ENCODE peak calls at places on chromosomes 12 and 14, in nine cellular contexts. One of them, this sample, is unnamed.

GRCh38 chr12:55724226-55724939 is 4.2 kb downstream of the RDH5 start:
- DNase-seq in hypothalamus: peak
- DNase-seq in breast epithelium: peak
- DNase-seq in mucosa of gallbladder: peak
- DNase-seq in activated CD4-positive, CD25-positive, alpha-beta regulatory T cell treated with anti-CD3 and anti-CD28 coated beads, Interleukin-2, amount 50 U/mL, for 16 hours: no peak
- DNase-seq in mammary epithelial cell: peak
- DNase-seq in astrocyte: peak
- DNase-seq in stimulated activated CD8-positive, alpha-beta memory T cell treated with anti-CD3 and anti-CD28 coated beads, Interleukin-15, amount 100 ng/mL, for 48 hours: no peak
- DNase-seq in D341Med: peak
- DNase-seq in this sample: no peak

GRCh38 chr14:43535231-43535838 is 971.7 kb downstream of the FSCB start:
- DNase-seq in breast epithelium: no peak
- DNase-seq in mucosa of gallbladder: no peak
- DNase-seq in D341Med: no peak
- DNase-seq in mammary epithelial cell: no peak
- DNase-seq in hypothalamus: no peak
- DNase-seq in activated CD4-positive, CD25-positive, alpha-beta regulatory T cell treated with anti-CD3 and anti-CD28 coated beads, Interleukin-2, amount 50 U/mL, for 16 hours: no peak
- DNase-seq in astrocyte: no peak
- DNase-seq in stimulated activated CD8-positive, alpha-beta memory T cell treated with anti-CD3 and anti-CD28 coated beads, Interleukin-15, amount 100 ng/mL, for 48 hours: no peak
- DNase-seq in this sample: no peak

GRCh38 chr12:1930816-1931597 is 12.6 kb upstream of the CACNA2D4 start:
- DNase-seq in hypothalamus: no peak
- DNase-seq in D341Med: no peak
- DNase-seq in stimulated activated CD8-positive, alpha-beta memory T cell treated with anti-CD3 and anti-CD28 coated beads, Interleukin-15, amount 100 ng/mL, for 48 hours: no peak
- DNase-seq in breast epithelium: no peak
- DNase-seq in astrocyte: no peak
- DNase-seq in activated CD4-positive, CD25-positive, alpha-beta regulatory T cell treated with anti-CD3 and anti-CD28 coated beads, Interleukin-2, amount 50 U/mL, for 16 hours: no peak
- DNase-seq in mammary epithelial cell: no peak
- DNase-seq in mucosa of gallbladder: no peak
- DNase-seq in this sample: peak

GRCh38 chr12:123085730-123086487 is 65.0 kb downstream of the PITPNM2 start:
- DNase-seq in breast epithelium: peak
- DNase-seq in astrocyte: peak
- DNase-seq in hypothalamus: no peak
- DNase-seq in stimulated activated CD8-positive, alpha-beta memory T cell treated with anti-CD3 and anti-CD28 coated beads, Interleukin-15, amount 100 ng/mL, for 48 hours: no peak
- DNase-seq in D341Med: no peak
- DNase-seq in activated CD4-positive, CD25-positive, alpha-beta regulatory T cell treated with anti-CD3 and anti-CD28 coated beads, Interleukin-2, amount 50 U/mL, for 16 hours: no peak
- DNase-seq in mucosa of gallbladder: peak
- DNase-seq in mammary epithelial cell: peak
- DNase-seq in this sample: peak

GRCh38 chr14:33347816-33348215 is 409.1 kb downstream of the NPAS3 start:
- DNase-seq in activated CD4-positive, CD25-positive, alpha-beta regulatory T cell treated with anti-CD3 and anti-CD28 coated beads, Interleukin-2, amount 50 U/mL, for 16 hours: no peak
- DNase-seq in hypothalamus: no peak
- DNase-seq in stimulated activated CD8-positive, alpha-beta memory T cell treated with anti-CD3 and anti-CD28 coated beads, Interleukin-15, amount 100 ng/mL, for 48 hours: no peak
- DNase-seq in breast epithelium: no peak
- DNase-seq in D341Med: no peak
- DNase-seq in mucosa of gallbladder: no peak
- DNase-seq in mammary epithelial cell: no peak
- DNase-seq in astrocyte: peak
- DNase-seq in this sample: no peak

GRCh38 chr12:122793685-122794106 is 19.3 kb downstream of the CCDC62 start:
- DNase-seq in breast epithelium: no peak
- DNase-seq in D341Med: peak
- DNase-seq in mammary epithelial cell: peak
- DNase-seq in mucosa of gallbladder: no peak
- DNase-seq in stimulated activated CD8-positive, alpha-beta memory T cell treated with anti-CD3 and anti-CD28 coated beads, Interleukin-15, amount 100 ng/mL, for 48 hours: no peak
- DNase-seq in astrocyte: peak
- DNase-seq in hypothalamus: no peak
- DNase-seq in activated CD4-positive, CD25-positive, alpha-beta regulatory T cell treated with anti-CD3 and anti-CD28 coated beads, Interleukin-2, amount 50 U/mL, for 16 hours: no peak
- DNase-seq in this sample: no peak

GRCh38 chr12:70609739-70610491 is 27.3 kb downstream of the PTPRB start:
- DNase-seq in activated CD4-positive, CD25-positive, alpha-beta regulatory T cell treated with anti-CD3 and anti-CD28 coated beads, Interleukin-2, amount 50 U/mL, for 16 hours: no peak
- DNase-seq in astrocyte: no peak
- DNase-seq in D341Med: peak
- DNase-seq in mucosa of gallbladder: peak
- DNase-seq in stimulated activated CD8-positive, alpha-beta memory T cell treated with anti-CD3 and anti-CD28 coated beads, Interleukin-15, amount 100 ng/mL, for 48 hours: no peak
- DNase-seq in breast epithelium: no peak
- DNase-seq in mammary epithelial cell: peak
- DNase-seq in hypothalamus: no peak
- DNase-seq in this sample: peak

GRCh38 chr12:79409562-79409961 is 281.2 kb downstream of the PAWR start:
- DNase-seq in mucosa of gallbladder: peak
- DNase-seq in breast epithelium: no peak
- DNase-seq in hypothalamus: no peak
- DNase-seq in mammary epithelial cell: peak
- DNase-seq in stimulated activated CD8-positive, alpha-beta memory T cell treated with anti-CD3 and anti-CD28 coated beads, Interleukin-15, amount 100 ng/mL, for 48 hours: no peak
- DNase-seq in activated CD4-positive, CD25-positive, alpha-beta regulatory T cell treated with anti-CD3 and anti-CD28 coated beads, Interleukin-2, amount 50 U/mL, for 16 hours: no peak
- DNase-seq in D341Med: no peak
- DNase-seq in astrocyte: peak
- DNase-seq in this sample: no peak

GRCh38 chr12:67592228-67593011 is 56.1 kb upstream of the DYRK2 start:
- DNase-seq in D341Med: no peak
- DNase-seq in activated CD4-positive, CD25-positive, alpha-beta regulatory T cell treated with anti-CD3 and anti-CD28 coated beads, Interleukin-2, amount 50 U/mL, for 16 hours: no peak
- DNase-seq in hypothalamus: no peak
- DNase-seq in breast epithelium: no peak
- DNase-seq in astrocyte: peak
- DNase-seq in mucosa of gallbladder: peak
- DNase-seq in stimulated activated CD8-positive, alpha-beta memory T cell treated with anti-CD3 and anti-CD28 coated beads, Interleukin-15, amount 100 ng/mL, for 48 hours: no peak
- DNase-seq in mammary epithelial cell: peak
- DNase-seq in this sample: peak

GRCh38 chr12:90261283-90261682 is 552.6 kb upstream of the ATP2B1 start:
- DNase-seq in stimulated activated CD8-positive, alpha-beta memory T cell treated with anti-CD3 and anti-CD28 coated beads, Interleukin-15, amount 100 ng/mL, for 48 hours: no peak
- DNase-seq in D341Med: peak
- DNase-seq in mammary epithelial cell: no peak
- DNase-seq in mucosa of gallbladder: no peak
- DNase-seq in breast epithelium: no peak
- DNase-seq in activated CD4-positive, CD25-positive, alpha-beta regulatory T cell treated with anti-CD3 and anti-CD28 coated beads, Interleukin-2, amount 50 U/mL, for 16 hours: no peak
- DNase-seq in astrocyte: peak
- DNase-seq in hypothalamus: no peak
- DNase-seq in this sample: no peak

GRCh38 chr14:59997496-59997895 is 77.6 kb downstream of the LRRC9 start:
- DNase-seq in D341Med: no peak
- DNase-seq in mammary epithelial cell: no peak
- DNase-seq in mucosa of gallbladder: no peak
- DNase-seq in hypothalamus: no peak
- DNase-seq in activated CD4-positive, CD25-positive, alpha-beta regulatory T cell treated with anti-CD3 and anti-CD28 coated beads, Interleukin-2, amount 50 U/mL, for 16 hours: no peak
- DNase-seq in stimulated activated CD8-positive, alpha-beta memory T cell treated with anti-CD3 and anti-CD28 coated beads, Interleukin-15, amount 100 ng/mL, for 48 hours: no peak
- DNase-seq in breast epithelium: no peak
- DNase-seq in astrocyte: no peak
- DNase-seq in this sample: no peak

GRCh38 chr14:34003691-34004090 is 52.8 kb upstream of the EGLN3 start:
- DNase-seq in activated CD4-positive, CD25-positive, alpha-beta regulatory T cell treated with anti-CD3 and anti-CD28 coated beads, Interleukin-2, amount 50 U/mL, for 16 hours: no peak
- DNase-seq in astrocyte: no peak
- DNase-seq in hypothalamus: no peak
- DNase-seq in D341Med: no peak
- DNase-seq in breast epithelium: no peak
- DNase-seq in mammary epithelial cell: peak
- DNase-seq in stimulated activated CD8-positive, alpha-beta memory T cell treated with anti-CD3 and anti-CD28 coated beads, Interleukin-15, amount 100 ng/mL, for 48 hours: no peak
- DNase-seq in mucosa of gallbladder: no peak
- DNase-seq in this sample: peak

GRCh38 chr14:65238456-65238855 is 136.1 kb upstream of the MAX start:
- DNase-seq in astrocyte: peak
- DNase-seq in mammary epithelial cell: peak
- DNase-seq in D341Med: no peak
- DNase-seq in hypothalamus: no peak
- DNase-seq in stimulated activated CD8-positive, alpha-beta memory T cell treated with anti-CD3 and anti-CD28 coated beads, Interleukin-15, amount 100 ng/mL, for 48 hours: no peak
- DNase-seq in breast epithelium: no peak
- DNase-seq in mucosa of gallbladder: no peak
- DNase-seq in activated CD4-positive, CD25-positive, alpha-beta regulatory T cell treated with anti-CD3 and anti-CD28 coated beads, Interleukin-2, amount 50 U/mL, for 16 hours: no peak
- DNase-seq in this sample: no peak

GRCh38 chr12:99806304-99806703 is 158.8 kb downstream of the GARIN6 start:
- DNase-seq in breast epithelium: no peak
- DNase-seq in stimulated activated CD8-positive, alpha-beta memory T cell treated with anti-CD3 and anti-CD28 coated beads, Interleukin-15, amount 100 ng/mL, for 48 hours: no peak
- DNase-seq in mammary epithelial cell: no peak
- DNase-seq in astrocyte: no peak
- DNase-seq in hypothalamus: no peak
- DNase-seq in D341Med: no peak
- DNase-seq in mucosa of gallbladder: no peak
- DNase-seq in activated CD4-positive, CD25-positive, alpha-beta regulatory T cell treated with anti-CD3 and anti-CD28 coated beads, Interleukin-2, amount 50 U/mL, for 16 hours: no peak
- DNase-seq in this sample: no peak

GRCh38 chr12:9334026-9334692 is 126.0 kb upstream of the PZP start:
- DNase-seq in D341Med: no peak
- DNase-seq in mammary epithelial cell: no peak
- DNase-seq in breast epithelium: no peak
- DNase-seq in hypothalamus: no peak
- DNase-seq in activated CD4-positive, CD25-positive, alpha-beta regulatory T cell treated with anti-CD3 and anti-CD28 coated beads, Interleukin-2, amount 50 U/mL, for 16 hours: no peak
- DNase-seq in mucosa of gallbladder: no peak
- DNase-seq in stimulated activated CD8-positive, alpha-beta memory T cell treated with anti-CD3 and anti-CD28 coated beads, Interleukin-15, amount 100 ng/mL, for 48 hours: no peak
- DNase-seq in astrocyte: peak
- DNase-seq in this sample: no peak

GRCh38 chr12:12159988-12160387 is 89.2 kb downstream of the BCL2L14 start:
- DNase-seq in activated CD4-positive, CD25-positive, alpha-beta regulatory T cell treated with anti-CD3 and anti-CD28 coated beads, Interleukin-2, amount 50 U/mL, for 16 hours: no peak
- DNase-seq in astrocyte: peak
- DNase-seq in hypothalamus: no peak
- DNase-seq in D341Med: no peak
- DNase-seq in mucosa of gallbladder: no peak
- DNase-seq in mammary epithelial cell: no peak
- DNase-seq in stimulated activated CD8-positive, alpha-beta memory T cell treated with anti-CD3 and anti-CD28 coated beads, Interleukin-15, amount 100 ng/mL, for 48 hours: no peak
- DNase-seq in breast epithelium: no peak
- DNase-seq in this sample: no peak

GRCh38 chr14:66036598-66036997 is 449.6 kb upstream of the CCDC196 start:
- DNase-seq in hypothalamus: no peak
- DNase-seq in mammary epithelial cell: no peak
- DNase-seq in mucosa of gallbladder: no peak
- DNase-seq in stimulated activated CD8-positive, alpha-beta memory T cell treated with anti-CD3 and anti-CD28 coated beads, Interleukin-15, amount 100 ng/mL, for 48 hours: no peak
- DNase-seq in breast epithelium: no peak
- DNase-seq in activated CD4-positive, CD25-positive, alpha-beta regulatory T cell treated with anti-CD3 and anti-CD28 coated beads, Interleukin-2, amount 50 U/mL, for 16 hours: no peak
- DNase-seq in D341Med: no peak
- DNase-seq in astrocyte: no peak
- DNase-seq in this sample: no peak

GRCh38 chr12:62123721-62124203 is 136.4 kb upstream of the USP15 start:
- DNase-seq in mucosa of gallbladder: peak
- DNase-seq in activated CD4-positive, CD25-positive, alpha-beta regulatory T cell treated with anti-CD3 and anti-CD28 coated beads, Interleukin-2, amount 50 U/mL, for 16 hours: no peak
- DNase-seq in hypothalamus: no peak
- DNase-seq in mammary epithelial cell: peak
- DNase-seq in stimulated activated CD8-positive, alpha-beta memory T cell treated with anti-CD3 and anti-CD28 coated beads, Interleukin-15, amount 100 ng/mL, for 48 hours: peak
- DNase-seq in astrocyte: peak
- DNase-seq in D341Med: peak
- DNase-seq in breast epithelium: no peak
- DNase-seq in this sample: peak

GRCh38 chr12:11580125-11580751 is 69.2 kb upstream of the ETV6 start:
- DNase-seq in hypothalamus: no peak
- DNase-seq in mammary epithelial cell: peak
- DNase-seq in D341Med: no peak
- DNase-seq in breast epithelium: no peak
- DNase-seq in stimulated activated CD8-positive, alpha-beta memory T cell treated with anti-CD3 and anti-CD28 coated beads, Interleukin-15, amount 100 ng/mL, for 48 hours: no peak
- DNase-seq in astrocyte: peak
- DNase-seq in mucosa of gallbladder: peak
- DNase-seq in activated CD4-positive, CD25-positive, alpha-beta regulatory T cell treated with anti-CD3 and anti-CD28 coated beads, Interleukin-2, amount 50 U/mL, for 16 hours: no peak
- DNase-seq in this sample: peak

GRCh38 chr12:846376-846775 is 94.0 kb downstream of the WNK1 start:
- DNase-seq in hypothalamus: no peak
- DNase-seq in D341Med: no peak
- DNase-seq in activated CD4-positive, CD25-positive, alpha-beta regulatory T cell treated with anti-CD3 and anti-CD28 coated beads, Interleukin-2, amount 50 U/mL, for 16 hours: no peak
- DNase-seq in breast epithelium: no peak
- DNase-seq in mammary epithelial cell: no peak
- DNase-seq in mucosa of gallbladder: no peak
- DNase-seq in stimulated activated CD8-positive, alpha-beta memory T cell treated with anti-CD3 and anti-CD28 coated beads, Interleukin-15, amount 100 ng/mL, for 48 hours: no peak
- DNase-seq in astrocyte: no peak
- DNase-seq in this sample: no peak

GRCh38 chr12:76637807-76638206 is 78.2 kb upstream of the OSBPL8 start:
- DNase-seq in mammary epithelial cell: peak
- DNase-seq in astrocyte: peak
- DNase-seq in stimulated activated CD8-positive, alpha-beta memory T cell treated with anti-CD3 and anti-CD28 coated beads, Interleukin-15, amount 100 ng/mL, for 48 hours: no peak
- DNase-seq in D341Med: no peak
- DNase-seq in mucosa of gallbladder: no peak
- DNase-seq in activated CD4-positive, CD25-positive, alpha-beta regulatory T cell treated with anti-CD3 and anti-CD28 coated beads, Interleukin-2, amount 50 U/mL, for 16 hours: no peak
- DNase-seq in hypothalamus: no peak
- DNase-seq in breast epithelium: no peak
- DNase-seq in this sample: no peak

GRCh38 chr12:96044017-96044985 is 8.9 kb upstream of the LTA4H start:
- DNase-seq in D341Med: no peak
- DNase-seq in mucosa of gallbladder: no peak
- DNase-seq in stimulated activated CD8-positive, alpha-beta memory T cell treated with anti-CD3 and anti-CD28 coated beads, Interleukin-15, amount 100 ng/mL, for 48 hours: no peak
- DNase-seq in astrocyte: peak
- DNase-seq in breast epithelium: no peak
- DNase-seq in hypothalamus: no peak
- DNase-seq in activated CD4-positive, CD25-positive, alpha-beta regulatory T cell treated with anti-CD3 and anti-CD28 coated beads, Interleukin-2, amount 50 U/mL, for 16 hours: no peak
- DNase-seq in mammary epithelial cell: peak
- DNase-seq in this sample: no peak

GRCh38 chr12:54300732-54301427 is at the start of gene NFE2:
- DNase-seq in astrocyte: peak
- DNase-seq in D341Med: peak
- DNase-seq in hypothalamus: no peak
- DNase-seq in mammary epithelial cell: peak
- DNase-seq in stimulated activated CD8-positive, alpha-beta memory T cell treated with anti-CD3 and anti-CD28 coated beads, Interleukin-15, amount 100 ng/mL, for 48 hours: no peak
- DNase-seq in breast epithelium: peak
- DNase-seq in activated CD4-positive, CD25-positive, alpha-beta regulatory T cell treated with anti-CD3 and anti-CD28 coated beads, Interleukin-2, amount 50 U/mL, for 16 hours: no peak
- DNase-seq in mucosa of gallbladder: no peak
- DNase-seq in this sample: peak

GRCh38 chr14:100237735-100238418 is 1.1 kb upstream of the YY1 start:
- DNase-seq in D341Med: peak
- DNase-seq in mammary epithelial cell: peak
- DNase-seq in hypothalamus: peak
- DNase-seq in activated CD4-positive, CD25-positive, alpha-beta regulatory T cell treated with anti-CD3 and anti-CD28 coated beads, Interleukin-2, amount 50 U/mL, for 16 hours: peak
- DNase-seq in breast epithelium: no peak
- DNase-seq in astrocyte: no peak
- DNase-seq in mucosa of gallbladder: peak
- DNase-seq in stimulated activated CD8-positive, alpha-beta memory T cell treated with anti-CD3 and anti-CD28 coated beads, Interleukin-15, amount 100 ng/mL, for 48 hours: peak
- DNase-seq in this sample: no peak

GRCh38 chr12:24230061-24230460 is 280.6 kb upstream of the SOX5 start:
- DNase-seq in hypothalamus: no peak
- DNase-seq in mucosa of gallbladder: no peak
- DNase-seq in activated CD4-positive, CD25-positive, alpha-beta regulatory T cell treated with anti-CD3 and anti-CD28 coated beads, Interleukin-2, amount 50 U/mL, for 16 hours: no peak
- DNase-seq in stimulated activated CD8-positive, alpha-beta memory T cell treated with anti-CD3 and anti-CD28 coated beads, Interleukin-15, amount 100 ng/mL, for 48 hours: no peak
- DNase-seq in D341Med: no peak
- DNase-seq in mammary epithelial cell: no peak
- DNase-seq in astrocyte: no peak
- DNase-seq in breast epithelium: no peak
- DNase-seq in this sample: no peak

GRCh38 chr12:121776190-121777098 is 17.0 kb downstream of the RHOF start:
- DNase-seq in mucosa of gallbladder: peak
- DNase-seq in D341Med: peak
- DNase-seq in mammary epithelial cell: peak
- DNase-seq in breast epithelium: peak
- DNase-seq in stimulated activated CD8-positive, alpha-beta memory T cell treated with anti-CD3 and anti-CD28 coated beads, Interleukin-15, amount 100 ng/mL, for 48 hours: peak
- DNase-seq in activated CD4-positive, CD25-positive, alpha-beta regulatory T cell treated with anti-CD3 and anti-CD28 coated beads, Interleukin-2, amount 50 U/mL, for 16 hours: peak
- DNase-seq in hypothalamus: peak
- DNase-seq in astrocyte: no peak
- DNase-seq in this sample: peak

GRCh38 chr12:80580254-80580653 is 127.2 kb upstream of the MYF6 start:
- DNase-seq in stimulated activated CD8-positive, alpha-beta memory T cell treated with anti-CD3 and anti-CD28 coated beads, Interleukin-15, amount 100 ng/mL, for 48 hours: no peak
- DNase-seq in astrocyte: peak
- DNase-seq in breast epithelium: no peak
- DNase-seq in activated CD4-positive, CD25-positive, alpha-beta regulatory T cell treated with anti-CD3 and anti-CD28 coated beads, Interleukin-2, amount 50 U/mL, for 16 hours: no peak
- DNase-seq in hypothalamus: no peak
- DNase-seq in mammary epithelial cell: peak
- DNase-seq in D341Med: no peak
- DNase-seq in mucosa of gallbladder: no peak
- DNase-seq in this sample: no peak

GRCh38 chr12:62347922-62348650 is 87.9 kb downstream of the USP15 start:
- DNase-seq in astrocyte: peak
- DNase-seq in hypothalamus: no peak
- DNase-seq in activated CD4-positive, CD25-positive, alpha-beta regulatory T cell treated with anti-CD3 and anti-CD28 coated beads, Interleukin-2, amount 50 U/mL, for 16 hours: no peak
- DNase-seq in stimulated activated CD8-positive, alpha-beta memory T cell treated with anti-CD3 and anti-CD28 coated beads, Interleukin-15, amount 100 ng/mL, for 48 hours: no peak
- DNase-seq in breast epithelium: no peak
- DNase-seq in D341Med: no peak
- DNase-seq in mammary epithelial cell: no peak
- DNase-seq in mucosa of gallbladder: no peak
- DNase-seq in this sample: no peak

GRCh38 chr12:112170376-112170775 is 45.0 kb downstream of the TRAFD1 start:
- DNase-seq in astrocyte: no peak
- DNase-seq in stimulated activated CD8-positive, alpha-beta memory T cell treated with anti-CD3 and anti-CD28 coated beads, Interleukin-15, amount 100 ng/mL, for 48 hours: no peak
- DNase-seq in mammary epithelial cell: no peak
- DNase-seq in breast epithelium: peak
- DNase-seq in hypothalamus: no peak
- DNase-seq in activated CD4-positive, CD25-positive, alpha-beta regulatory T cell treated with anti-CD3 and anti-CD28 coated beads, Interleukin-2, amount 50 U/mL, for 16 hours: no peak
- DNase-seq in mucosa of gallbladder: no peak
- DNase-seq in D341Med: peak
- DNase-seq in this sample: no peak

GRCh38 chr12:52206309-52207040 is 14.7 kb upstream of the KRT80 start:
- DNase-seq in hypothalamus: no peak
- DNase-seq in D341Med: no peak
- DNase-seq in activated CD4-positive, CD25-positive, alpha-beta regulatory T cell treated with anti-CD3 and anti-CD28 coated beads, Interleukin-2, amount 50 U/mL, for 16 hours: no peak
- DNase-seq in mammary epithelial cell: no peak
- DNase-seq in breast epithelium: peak
- DNase-seq in stimulated activated CD8-positive, alpha-beta memory T cell treated with anti-CD3 and anti-CD28 coated beads, Interleukin-15, amount 100 ng/mL, for 48 hours: no peak
- DNase-seq in mucosa of gallbladder: no peak
- DNase-seq in astrocyte: no peak
- DNase-seq in this sample: no peak

GRCh38 chr12:17097674-17098073 is 491.7 kb upstream of the LMO3 start:
- DNase-seq in hypothalamus: no peak
- DNase-seq in stimulated activated CD8-positive, alpha-beta memory T cell treated with anti-CD3 and anti-CD28 coated beads, Interleukin-15, amount 100 ng/mL, for 48 hours: no peak
- DNase-seq in mammary epithelial cell: no peak
- DNase-seq in activated CD4-positive, CD25-positive, alpha-beta regulatory T cell treated with anti-CD3 and anti-CD28 coated beads, Interleukin-2, amount 50 U/mL, for 16 hours: no peak
- DNase-seq in mucosa of gallbladder: no peak
- DNase-seq in D341Med: no peak
- DNase-seq in astrocyte: no peak
- DNase-seq in breast epithelium: no peak
- DNase-seq in this sample: no peak